ENCODE peak calls at places on chromosomes 2 and 18, in six cellular contexts. One of them, this sample, is unnamed.

GRCh38 chr18:40414155-40414754 is 1540.8 kb upstream of the PIK3C3 start:
- DNase-seq in H9: no peak
- DNase-seq in H1: no peak
- DNase-seq in kidney: no peak
- DNase-seq in neural progenitor cell: no peak
- DNase-seq in fibroblast of lung: peak
- DNase-seq in this sample: no peak

GRCh38 chr2:8547284-8548064 is 134.4 kb upstream of the ID2 start:
- DNase-seq in H1: no peak
- DNase-seq in neural progenitor cell: no peak
- DNase-seq in fibroblast of lung: no peak
- DNase-seq in H9: peak
- DNase-seq in kidney: no peak
- DNase-seq in this sample: peak

GRCh38 chr2:28582152-28582551 is 86.3 kb downstream of the PLB1 start:
- DNase-seq in H9: no peak
- DNase-seq in neural progenitor cell: no peak
- DNase-seq in H1: no peak
- DNase-seq in kidney: no peak
- DNase-seq in fibroblast of lung: no peak
- DNase-seq in this sample: no peak

GRCh38 chr18:61350578-61350977 is 17.3 kb downstream of the CDH20 start:
- DNase-seq in H9: no peak
- DNase-seq in fibroblast of lung: no peak
- DNase-seq in kidney: no peak
- DNase-seq in neural progenitor cell: no peak
- DNase-seq in H1: no peak
- DNase-seq in this sample: no peak

GRCh38 chr18:62760403-62760734 is 45.0 kb downstream of the PHLPP1 start:
- DNase-seq in neural progenitor cell: peak
- DNase-seq in fibroblast of lung: no peak
- DNase-seq in kidney: no peak
- DNase-seq in H9: no peak
- DNase-seq in H1: no peak
- DNase-seq in this sample: peak

GRCh38 chr2:237315170-237315880 is 98.6 kb downstream of the COL6A3 start:
- DNase-seq in kidney: peak
- DNase-seq in fibroblast of lung: peak
- DNase-seq in H1: no peak
- DNase-seq in H9: no peak
- DNase-seq in neural progenitor cell: peak
- DNase-seq in this sample: no peak

GRCh38 chr2:232013701-232014353 is 52.3 kb downstream of the DIS3L2 start:
- DNase-seq in kidney: no peak
- DNase-seq in H1: no peak
- DNase-seq in H9: no peak
- DNase-seq in fibroblast of lung: peak
- DNase-seq in neural progenitor cell: no peak
- DNase-seq in this sample: no peak

GRCh38 chr2:5668682-5669267 is 23.4 kb upstream of the SOX11 start:
- DNase-seq in fibroblast of lung: no peak
- DNase-seq in kidney: no peak
- DNase-seq in H1: no peak
- DNase-seq in neural progenitor cell: no peak
- DNase-seq in H9: no peak
- DNase-seq in this sample: no peak

GRCh38 chr2:207747653-207748560 is 21.8 kb downstream of the FZD5 start:
- DNase-seq in neural progenitor cell: no peak
- DNase-seq in fibroblast of lung: peak
- DNase-seq in H9: no peak
- DNase-seq in kidney: no peak
- DNase-seq in H1: no peak
- DNase-seq in this sample: no peak

GRCh38 chr2:100921685-100922161 is 80.4 kb upstream of the RPL31 start:
- DNase-seq in H1: no peak
- DNase-seq in kidney: no peak
- DNase-seq in fibroblast of lung: peak
- DNase-seq in H9: no peak
- DNase-seq in neural progenitor cell: no peak
- DNase-seq in this sample: no peak

GRCh38 chr2:228628682-228629081 is 447.2 kb upstream of the SPHKAP start:
- DNase-seq in neural progenitor cell: no peak
- DNase-seq in fibroblast of lung: no peak
- DNase-seq in H9: no peak
- DNase-seq in H1: no peak
- DNase-seq in kidney: no peak
- DNase-seq in this sample: no peak

GRCh38 chr18:46656326-46657114 is 500 bp downstream of the LOXHD1 start:
- DNase-seq in H9: no peak
- DNase-seq in fibroblast of lung: no peak
- DNase-seq in neural progenitor cell: no peak
- DNase-seq in kidney: no peak
- DNase-seq in H1: no peak
- DNase-seq in this sample: no peak

GRCh38 chr18:23658296-23658695 is 4.4 kb downstream of the ANKRD29 start:
- DNase-seq in fibroblast of lung: no peak
- DNase-seq in H1: no peak
- DNase-seq in H9: no peak
- DNase-seq in neural progenitor cell: no peak
- DNase-seq in kidney: no peak
- DNase-seq in this sample: no peak

GRCh38 chr18:79413426-79413825 is 17.7 kb downstream of the NFATC1 start:
- DNase-seq in kidney: peak
- DNase-seq in H9: no peak
- DNase-seq in neural progenitor cell: no peak
- DNase-seq in fibroblast of lung: no peak
- DNase-seq in H1: no peak
- DNase-seq in this sample: no peak

GRCh38 chr18:55488473-55488872 is 99.5 kb downstream of the TCF4 start:
- DNase-seq in fibroblast of lung: no peak
- DNase-seq in kidney: no peak
- DNase-seq in neural progenitor cell: peak
- DNase-seq in H9: peak
- DNase-seq in H1: no peak
- DNase-seq in this sample: peak
- H3K9ac ChIP-seq in fibroblast of lung: no peak
- H3K9ac ChIP-seq in kidney: no peak
- H3K9ac ChIP-seq in neural progenitor cell: no peak
- H3K9ac ChIP-seq in H9: no peak
- H3K9ac ChIP-seq in H1: no peak
- H3K9ac ChIP-seq in this sample: no peak

GRCh38 chr2:46686811-46687210 is 207.4 kb downstream of the TMEM247 start:
- DNase-seq in kidney: no peak
- DNase-seq in fibroblast of lung: no peak
- DNase-seq in H9: no peak
- DNase-seq in H1: no peak
- DNase-seq in neural progenitor cell: no peak
- DNase-seq in this sample: no peak

GRCh38 chr2:46683541-46683940 is 204.2 kb downstream of the TMEM247 start:
- DNase-seq in H9: no peak
- DNase-seq in kidney: no peak
- DNase-seq in neural progenitor cell: no peak
- DNase-seq in fibroblast of lung: no peak
- DNase-seq in H1: no peak
- DNase-seq in this sample: no peak

GRCh38 chr2:46679761-46680160 is 200.4 kb downstream of the TMEM247 start:
- DNase-seq in neural progenitor cell: no peak
- DNase-seq in H9: no peak
- DNase-seq in H1: no peak
- DNase-seq in kidney: no peak
- DNase-seq in fibroblast of lung: no peak
- DNase-seq in this sample: no peak

GRCh38 chr2:46689993-46690392 is 210.6 kb downstream of the TMEM247 start:
- DNase-seq in H1: no peak
- DNase-seq in kidney: no peak
- DNase-seq in fibroblast of lung: peak
- DNase-seq in H9: no peak
- DNase-seq in neural progenitor cell: no peak
- DNase-seq in this sample: no peak

DNA sequence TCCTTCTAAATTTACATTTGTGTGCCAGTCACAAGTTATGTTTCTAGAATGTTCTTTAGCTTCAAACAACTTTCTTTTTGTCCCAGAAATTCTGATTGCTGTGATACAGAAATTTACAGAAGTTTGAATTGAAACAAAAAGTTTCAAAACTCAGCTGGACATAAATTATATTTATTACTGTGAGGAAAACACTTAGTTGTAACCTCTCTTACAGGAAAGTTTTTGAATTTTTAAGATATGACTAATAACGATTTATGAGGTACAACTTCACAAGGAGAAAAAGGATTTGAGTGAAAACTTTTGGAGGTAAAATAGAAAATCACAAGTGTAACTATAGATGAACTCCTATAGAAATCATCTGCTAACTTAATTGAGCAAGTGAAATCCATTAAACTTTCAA is 205.3 kb downstream of the TMEM247 start:
- DNase-seq in fibroblast of lung: no peak
- DNase-seq in H1: no peak
- DNase-seq in kidney: no peak
- DNase-seq in H9: no peak
- DNase-seq in neural progenitor cell: no peak
- DNase-seq in this sample: no peak
- H3K9ac ChIP-seq in fibroblast of lung: no peak
- H3K9ac ChIP-seq in H1: no peak
- H3K9ac ChIP-seq in kidney: no peak
- H3K9ac ChIP-seq in H9: no peak
- H3K9ac ChIP-seq in neural progenitor cell: no peak
- H3K9ac ChIP-seq in this sample: no peak

GRCh38 chr2:215736653-215737290 is 276.6 kb downstream of the MREG start:
- DNase-seq in kidney: no peak
- DNase-seq in H9: peak
- DNase-seq in neural progenitor cell: peak
- DNase-seq in H1: no peak
- DNase-seq in fibroblast of lung: peak
- DNase-seq in this sample: peak
- H3K9ac ChIP-seq in kidney: no peak
- H3K9ac ChIP-seq in H9: no peak
- H3K9ac ChIP-seq in neural progenitor cell: no peak
- H3K9ac ChIP-seq in H1: no peak
- H3K9ac ChIP-seq in fibroblast of lung: no peak
- H3K9ac ChIP-seq in this sample: no peak

GRCh38 chr2:233373316-233373715 is 19.0 kb downstream of the DGKD start:
- DNase-seq in fibroblast of lung: peak
- DNase-seq in neural progenitor cell: no peak
- DNase-seq in kidney: no peak
- DNase-seq in H9: no peak
- DNase-seq in H1: no peak
- DNase-seq in this sample: no peak
- H3K9ac ChIP-seq in fibroblast of lung: no peak
- H3K9ac ChIP-seq in neural progenitor cell: no peak
- H3K9ac ChIP-seq in kidney: no peak
- H3K9ac ChIP-seq in H9: no peak
- H3K9ac ChIP-seq in H1: no peak
- H3K9ac ChIP-seq in this sample: no peak

GRCh38 chr2:7052404-7052803 is 135.2 kb downstream of the RNF144A start:
- DNase-seq in neural progenitor cell: no peak
- DNase-seq in H9: no peak
- DNase-seq in kidney: no peak
- DNase-seq in H1: no peak
- DNase-seq in fibroblast of lung: no peak
- DNase-seq in this sample: no peak
- H3K9ac ChIP-seq in neural progenitor cell: no peak
- H3K9ac ChIP-seq in H9: no peak
- H3K9ac ChIP-seq in kidney: no peak
- H3K9ac ChIP-seq in H1: no peak
- H3K9ac ChIP-seq in fibroblast of lung: no peak
- H3K9ac ChIP-seq in this sample: no peak

DNA sequence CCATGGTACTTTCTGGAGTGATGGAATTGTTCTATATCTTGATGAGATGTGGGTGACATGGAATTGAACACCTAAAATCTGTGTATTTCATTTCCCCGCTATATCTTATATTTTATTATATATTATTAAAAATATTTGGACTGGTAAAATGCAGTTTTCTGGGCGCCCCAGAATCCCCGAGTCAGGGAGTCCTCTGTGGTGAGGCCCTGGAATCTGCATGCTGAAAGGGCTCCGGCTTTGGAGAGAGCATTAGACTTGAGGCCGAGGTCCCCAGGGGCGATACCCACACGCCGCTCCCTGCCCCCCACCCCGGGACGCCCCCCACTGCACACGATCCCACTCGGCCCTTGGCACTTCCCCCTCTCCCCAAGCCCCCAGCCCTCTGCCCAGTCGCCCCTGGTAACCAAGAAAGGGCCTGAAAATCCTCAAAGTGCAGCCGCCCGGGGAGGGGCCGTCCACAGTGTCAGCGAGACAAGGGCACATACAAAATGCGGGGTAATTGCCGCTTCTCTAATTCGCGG is 126.0 kb downstream of the ZFP36L2 start:
- DNase-seq in neural progenitor cell: no peak
- DNase-seq in fibroblast of lung: no peak
- DNase-seq in kidney: no peak
- DNase-seq in H1: no peak
- DNase-seq in H9: no peak
- DNase-seq in this sample: no peak
- H3K9ac ChIP-seq in neural progenitor cell: no peak
- H3K9ac ChIP-seq in fibroblast of lung: peak
- H3K9ac ChIP-seq in kidney: no peak
- H3K9ac ChIP-seq in H1: no peak
- H3K9ac ChIP-seq in H9: no peak
- H3K9ac ChIP-seq in this sample: no peak

GRCh38 chr2:197149546-197149945 is 161.0 kb downstream of the ANKRD44 start:
- DNase-seq in neural progenitor cell: no peak
- DNase-seq in fibroblast of lung: no peak
- DNase-seq in H9: no peak
- DNase-seq in H1: no peak
- DNase-seq in kidney: no peak
- DNase-seq in this sample: no peak
- H3K9ac ChIP-seq in neural progenitor cell: no peak
- H3K9ac ChIP-seq in fibroblast of lung: no peak
- H3K9ac ChIP-seq in H9: no peak
- H3K9ac ChIP-seq in H1: no peak
- H3K9ac ChIP-seq in kidney: no peak
- H3K9ac ChIP-seq in this sample: no peak